ENCODE peak calls at places on chromosomes 12 and 14, in eight cellular contexts. F is astrocyte of the spinal cord, P is GM12878, C is osteocyte, W is heart right ventricle, I is HFF-Myc, V is kidney epithelial cell, D is B cell. H is an unnamed sample.

GRCh38 chr12:105659355-105660075 is 329.0 kb downstream of the C12orf75 start:
- DNase-seq in F (peak; percentile 31), P (no peak), C (no peak), W (peak; percentile 32), I (no peak), V (peak; percentile 14), D (no peak), H (no peak)

GRCh38 chr14:58942516-58942915 is 246.0 kb upstream of the DAAM1 start:
- DNase-seq in F (peak; percentile 19), P (no peak), C (no peak), W (no peak), I (no peak), V (no peak), D (no peak), H (peak; percentile 33)

GRCh38 chr14:104286496-104286895 is 148.1 kb downstream of the KIF26A start:
- DNase-seq in F (no peak), P (no peak), C (no peak), W (no peak), I (no peak), V (no peak), D (no peak), H (no peak)

GRCh38 chr14:77243853-77244252 is 27.2 kb downstream of the NGB start:
- DNase-seq in F (no peak), P (peak; percentile 8), C (no peak), W (no peak), I (no peak), V (no peak), D (peak; percentile 82), H (no peak)

GRCh38 chr14:88492272-88493089 is 62.3 kb downstream of the PTPN21 start:
- DNase-seq in F (peak; percentile 78), P (peak; percentile 19), C (no peak), W (peak; percentile 80), I (peak; percentile 67), V (peak; percentile 31), D (peak; percentile 63), H (peak; percentile 32)

GRCh38 chr12:10562306-10562933 is 51.0 kb downstream of the MAGOHB start:
- DNase-seq in F (peak; percentile 70), P (no peak), C (no peak), W (no peak), I (no peak), V (no peak), D (no peak), H (peak; percentile 2)

GRCh38 chr14:32022525-32022924 is 54.6 kb upstream of the ARHGAP5 start:
- DNase-seq in F (no peak), P (no peak), C (no peak), W (no peak), I (no peak), V (no peak), D (no peak), H (no peak)

GRCh38 chr12:66453111-66453510 is 150.8 kb downstream of the HELB start:
- DNase-seq in F (no peak), P (no peak), C (no peak), W (no peak), I (no peak), V (no peak), D (no peak), H (no peak)

GRCh38 chr14:37223947-37224474 is 26.3 kb downstream of the MIPOL1 start:
- DNase-seq in F (no peak), P (no peak), C (no peak), W (no peak), I (no peak), V (no peak), D (no peak), H (no peak)

GRCh38 chr12:6202331-6202730 is 2.1 kb downstream of the CD9 start:
- DNase-seq in F (no peak), P (no peak), C (no peak), W (no peak), I (no peak), V (no peak), D (no peak), H (no peak)

GRCh38 chr14:36477266-36477665 is 42.8 kb downstream of the NKX2-1 start:
- DNase-seq in F (no peak), P (no peak), C (no peak), W (no peak), I (no peak), V (peak; percentile 18), D (no peak), H (no peak)

GRCh38 chr14:31263485-31264133 is 56.0 kb upstream of the HECTD1 start:
- DNase-seq in F (peak; percentile 99), P (no peak), C (peak; percentile 89), W (peak; percentile 17), I (peak; percentile 90), V (peak; percentile 100), D (no peak), H (peak; percentile 100)

GRCh38 chr12:112986291-112986800 is 8.0 kb downstream of the OAS2 start:
- DNase-seq in F (no peak), P (no peak), C (no peak), W (no peak), I (no peak), V (no peak), D (no peak), H (no peak)

GRCh38 chr12:2395352-2395977 is 342.7 kb downstream of the CACNA1C start:
- DNase-seq in F (peak; percentile 32), P (no peak), C (no peak), W (peak; percentile 40), I (no peak), V (no peak), D (no peak), H (peak; percentile 8)

DNA sequence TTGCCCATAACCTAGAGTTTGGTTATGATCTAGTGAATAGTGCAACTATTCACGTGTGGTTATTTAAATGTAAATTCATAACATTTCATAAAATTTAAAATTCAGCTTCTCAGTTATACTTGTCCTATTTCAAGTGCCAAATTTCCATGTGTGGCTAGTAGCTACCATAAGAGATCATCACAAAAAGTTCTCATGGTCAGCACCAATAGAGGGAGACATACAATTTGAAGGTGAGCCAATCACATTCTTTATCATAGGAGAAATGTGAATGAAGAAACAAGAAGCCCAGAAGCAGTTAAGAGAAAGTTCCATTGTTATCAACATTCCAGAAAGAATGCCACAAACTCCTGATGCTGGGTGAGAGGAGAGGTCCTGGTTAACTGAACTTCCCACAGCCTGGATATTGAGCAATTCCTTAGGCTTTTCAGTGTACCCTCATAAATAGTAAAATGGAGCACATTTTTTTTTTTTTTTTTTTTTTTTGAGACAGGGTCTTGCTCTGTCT is 892.9 kb upstream of the USP15 start:
- DNase-seq in F (no peak), P (no peak), C (no peak), W (no peak), I (no peak), V (no peak), D (no peak), H (no peak)
- TF ChIP-seq CTCF in F (no peak), P (no peak), C (no peak), W (no peak), I (no peak), V (no peak), D (no peak), H (no peak)

DNA sequence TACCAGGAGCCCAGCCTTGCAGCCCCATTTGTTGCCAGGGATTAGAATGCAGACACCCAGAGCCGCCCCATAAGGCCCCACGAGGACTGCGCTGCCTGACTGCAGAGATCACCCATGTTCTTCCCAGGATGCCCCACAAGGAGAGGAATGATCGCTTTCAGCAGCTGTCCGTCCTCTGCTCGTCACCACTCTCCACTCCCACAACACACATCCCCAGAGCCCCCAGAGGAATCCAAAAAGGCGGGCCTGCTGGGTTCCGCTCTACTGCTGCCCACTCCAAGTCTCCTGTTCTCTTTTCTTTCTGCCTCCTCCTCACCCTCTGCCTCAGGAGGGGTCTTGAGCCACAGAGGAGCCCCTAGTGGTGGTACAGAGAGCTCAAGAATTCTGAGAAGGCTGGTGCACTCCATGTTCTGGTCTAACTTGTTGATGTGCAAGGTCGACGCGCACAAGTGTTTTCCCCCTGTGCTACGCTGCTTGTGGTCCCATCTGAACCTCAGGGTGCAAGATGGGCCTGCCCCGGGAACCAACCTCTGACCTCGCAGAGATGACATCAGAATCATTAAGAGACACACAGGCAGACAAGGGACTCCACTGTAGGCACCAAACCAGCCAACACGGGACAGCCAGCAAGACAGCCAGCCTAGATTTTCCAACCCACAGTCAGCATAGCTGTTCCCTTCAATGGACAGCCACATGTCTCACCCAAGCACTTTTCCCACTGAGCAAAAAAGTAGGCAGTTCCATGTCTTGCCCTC is 30.0 kb downstream of the PXN start:
- DNase-seq in F (no peak), P (no peak), C (no peak), W (peak; percentile 33), I (no peak), V (no peak), D (no peak), H (no peak)
- TF ChIP-seq CTCF in F (peak; percentile 54), P (peak; percentile 4), C (peak; percentile 36), W (no peak), I (peak; percentile 24), V (peak; percentile 44), D (no peak), H (peak; percentile 55)

GRCh38 chr12:32292175-32292574 is 107.2 kb upstream of the FGD4 start:
- DNase-seq in F (no peak), P (no peak), C (no peak), W (no peak), I (no peak), V (no peak), D (no peak), H (no peak)

GRCh38 chr12:32290411-32290810 is 108.9 kb upstream of the FGD4 start:
- DNase-seq in F (peak; percentile 24), P (no peak), C (no peak), W (no peak), I (no peak), V (no peak), D (no peak), H (no peak)

GRCh38 chr12:32298917-32299316 is 100.4 kb upstream of the FGD4 start:
- DNase-seq in F (no peak), P (no peak), C (no peak), W (no peak), I (peak; percentile 25), V (no peak), D (no peak), H (no peak)

GRCh38 chr12:32296541-32296940 is 102.8 kb upstream of the FGD4 start:
- DNase-seq in F (no peak), P (no peak), C (no peak), W (no peak), I (no peak), V (peak; percentile 79), D (no peak), H (no peak)

DNA sequence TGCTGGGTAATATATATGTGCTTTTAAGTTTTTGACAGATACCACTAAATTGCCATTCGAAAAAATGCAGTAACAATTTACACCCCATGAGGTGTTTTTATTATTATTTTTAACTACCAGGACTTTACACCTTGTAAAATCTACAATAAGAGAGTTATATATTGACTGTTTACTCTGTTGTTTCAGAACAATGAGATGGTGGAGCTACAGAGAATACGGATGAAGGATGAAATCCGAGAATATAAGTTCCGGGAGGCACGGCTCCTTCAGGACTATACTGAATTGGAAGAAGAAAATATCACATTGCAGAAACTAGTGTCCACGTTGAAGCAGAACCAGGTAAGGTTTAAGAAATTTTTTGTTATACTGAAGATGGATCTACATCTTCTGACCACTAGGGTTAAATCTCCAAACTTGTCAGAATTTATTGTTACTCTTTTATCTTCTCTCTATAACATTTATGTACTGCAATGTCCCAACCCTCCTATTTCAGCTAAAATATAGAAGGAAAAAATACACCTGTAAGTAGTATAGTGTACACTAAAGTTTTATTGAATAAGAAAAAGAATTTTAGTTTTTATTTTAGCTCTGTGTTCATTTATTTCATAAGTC is 105.4 kb upstream of the FGD4 start:
- DNase-seq in F (no peak), P (no peak), C (no peak), W (no peak), I (no peak), V (no peak), D (no peak), H (no peak)
- TF ChIP-seq CTCF in F (no peak), P (no peak), C (no peak), W (no peak), I (no peak), V (no peak), D (no peak), H (no peak)

GRCh38 chr12:131466932-131467331 is 244.0 kb upstream of the SFSWAP start:
- DNase-seq in F (no peak), P (no peak), C (peak; percentile 67), W (no peak), I (no peak), V (no peak), D (no peak), H (no peak)
- TF ChIP-seq CTCF in F (no peak), P (no peak), C (no peak), W (no peak), I (no peak), V (no peak), D (no peak), H (no peak)

H was measured in retinal pigment epithelial cell.